ENCODE peak calls at places on chromosomes 3 and 15, in nine cellular contexts. P is GM20000, G is endothelial cell, L is left ventricle myocardium inferior, Q is esophagus squamous epithelium, O is heart right ventricle, S is cardiac fibroblast, W is AG04450, J is HFFc6. B is an unnamed sample.

GRCh38 chr15:84878504-84878903 is 6.0 kb upstream of the SLC28A1 start:
- DNase-seq in J (peak; percentile 30), L (peak; percentile 60), Q (no peak), S (peak; percentile 61), O (peak; percentile 59), G (peak; percentile 59), W (peak; percentile 6), P (peak; percentile 78), B (peak; percentile 75)

GRCh38 chr15:68464451-68465090 is 32.6 kb upstream of the ITGA11 start:
- DNase-seq in Q (no peak), J (peak; percentile 16), L (no peak), G (no peak), P (no peak), O (no peak), W (no peak), S (peak; percentile 78), B (no peak)

GRCh38 chr3:154718058-154718457 is 288.1 kb upstream of the GPR149 start:
- DNase-seq in L (no peak), G (no peak), P (no peak), O (no peak), W (no peak), J (no peak), S (no peak), Q (no peak), B (no peak)

GRCh38 chr15:58077427-58077826 is 11.9 kb upstream of the ALDH1A2 start:
- DNase-seq in P (no peak), O (no peak), L (no peak), Q (no peak), S (peak; percentile 35), W (no peak), J (no peak), G (no peak), B (peak; percentile 9)

GRCh38 chr3:29773481-29773880 is 492.6 kb downstream of the RBMS3 start:
- DNase-seq in J (no peak), G (no peak), Q (no peak), S (no peak), W (no peak), O (no peak), P (no peak), L (no peak), B (no peak)

GRCh38 chr3:72018339-72018984 is 233.5 kb upstream of the PROK2 start:
- DNase-seq in O (no peak), P (no peak), W (no peak), Q (no peak), L (no peak), S (peak; percentile 37), J (no peak), G (no peak), B (no peak)

GRCh38 chr15:83983634-83984458 is 251.7 kb upstream of the GOLGA6L4 start:
- DNase-seq in W (no peak), P (peak; percentile 45), L (no peak), Q (no peak), O (no peak), G (no peak), J (no peak), S (no peak), B (peak; percentile 46)

GRCh38 chr15:95990833-95991232 is 339.7 kb upstream of the NR2F2 start:
- DNase-seq in J (no peak), L (no peak), S (no peak), P (no peak), G (no peak), W (no peak), O (no peak), Q (no peak), B (no peak)

GRCh38 chr3:112687214-112687613 is 46.3 kb upstream of the CCDC80 start:
- DNase-seq in G (no peak), W (no peak), O (no peak), Q (no peak), L (no peak), P (no peak), J (no peak), S (no peak), B (no peak)

GRCh38 chr15:38042707-38043445 is 108.4 kb downstream of the TMCO5A start:
- DNase-seq in S (no peak), O (peak; percentile 12), Q (no peak), P (no peak), J (no peak), L (no peak), W (no peak), G (peak; percentile 5), B (no peak)

GRCh38 chr15:101099183-101099582 is 152.7 kb downstream of the CHSY1 start:
- DNase-seq in J (no peak), Q (no peak), G (no peak), P (no peak), O (no peak), S (no peak), W (no peak), L (no peak), B (no peak)

GRCh38 chr15:71752604-71753289 is 57.6 kb upstream of the NR2E3 start:
- DNase-seq in P (peak; percentile 54), S (peak; percentile 99), W (peak; percentile 46), L (no peak), J (peak; percentile 98), G (peak; percentile 44), Q (no peak), O (no peak), B (peak; percentile 44)

GRCh38 chr3:191005790-191006189 is 143.3 kb upstream of the GMNC start:
- DNase-seq in J (no peak), P (peak; percentile 18), Q (no peak), W (no peak), S (no peak), L (no peak), G (no peak), O (no peak), B (peak; percentile 6)

GRCh38 chr15:49847436-49847835 is 226.6 kb downstream of the DTWD1 start:
- DNase-seq in J (peak; percentile 28), G (no peak), W (no peak), Q (no peak), P (no peak), O (no peak), S (peak; percentile 77), L (no peak), B (no peak)

GRCh38 chr15:57213783-57214366 is 162.4 kb upstream of the CGNL1 start:
- DNase-seq in J (peak; percentile 56), Q (no peak), O (peak; percentile 9), P (peak; percentile 4), W (no peak), G (no peak), S (peak; percentile 74), L (no peak), B (peak; percentile 14)

GRCh38 chr3:39189648-39190269 is 2.6 kb downstream of the XIRP1 start:
- DNase-seq in P (peak; percentile 77), J (peak; percentile 36), W (no peak), S (peak; percentile 76), Q (no peak), O (peak; percentile 78), L (no peak), G (peak; percentile 72), B (peak; percentile 82)

GRCh38 chr3:113054552-113054951 is 63.8 kb downstream of the GTPBP8 start:
- DNase-seq in O (no peak), J (peak; percentile 37), Q (no peak), P (no peak), G (no peak), W (peak; percentile 44), L (no peak), S (peak; percentile 92), B (no peak)

GRCh38 chr3:2268779-2269178 is 170.1 kb downstream of the CNTN4 start:
- DNase-seq in O (no peak), L (no peak), P (no peak), G (no peak), J (no peak), S (no peak), W (no peak), Q (no peak), B (no peak)
- TF ChIP-seq CTCF in O (peak; percentile 24), L (peak; percentile 48), P (no peak), G (no peak), J (no peak), S (no peak), W (no peak), Q (no peak), B (no peak)

DNA sequence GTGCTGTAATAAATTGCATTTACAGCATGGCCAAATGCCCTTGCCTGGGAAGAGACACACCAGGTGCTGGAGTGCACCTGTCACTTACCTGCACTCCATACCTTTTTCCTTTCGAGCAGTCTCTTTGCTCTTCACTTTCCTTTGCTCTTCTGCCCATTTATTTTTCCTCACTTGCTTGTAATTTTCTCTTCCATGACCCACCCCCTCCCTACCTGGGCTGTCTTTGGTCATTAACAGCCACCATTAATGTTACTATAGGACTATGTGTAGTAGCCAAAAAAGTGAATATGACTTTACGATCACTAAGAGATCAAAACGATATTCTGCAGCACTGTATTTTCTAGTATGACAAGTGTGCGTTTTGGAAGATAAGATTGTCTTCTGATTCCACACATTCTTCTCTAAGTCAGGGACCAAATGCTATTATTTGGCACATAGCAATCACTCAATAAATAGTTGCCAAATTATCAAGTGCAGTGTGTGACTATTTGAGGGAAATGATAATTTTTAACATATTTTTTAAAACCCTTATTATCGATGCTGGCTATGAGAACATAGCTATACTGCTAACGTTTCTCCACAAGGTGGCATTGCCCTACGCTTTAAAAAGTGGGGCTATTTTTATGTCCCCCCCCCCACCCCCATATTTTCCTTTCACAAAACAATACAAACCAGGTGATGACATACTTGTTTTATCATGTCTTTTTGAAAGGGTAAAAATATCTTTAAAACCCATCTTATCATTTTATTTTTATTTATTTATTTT is 114.4 kb downstream of the GHSR start:
- DNase-seq in O (no peak), L (no peak), G (no peak), J (no peak), W (no peak), P (no peak), Q (no peak), S (no peak), B (no peak)
- TF ChIP-seq CTCF in O (peak; percentile 13), L (peak; percentile 30), G (peak; percentile 23), J (peak; percentile 61), W (peak; percentile 28), P (no peak), Q (no peak), S (no peak), B (no peak)

GRCh38 chr15:47614341-47614740 is 103.0 kb upstream of the SEMA6D start:
- DNase-seq in G (no peak), L (no peak), Q (no peak), W (no peak), P (no peak), O (no peak), J (no peak), S (no peak), B (no peak)

GRCh38 chr15:47607750-47608149 is 109.6 kb upstream of the SEMA6D start:
- DNase-seq in Q (no peak), J (no peak), W (no peak), G (no peak), S (no peak), L (no peak), P (no peak), O (peak; percentile 15), B (no peak)

DNA sequence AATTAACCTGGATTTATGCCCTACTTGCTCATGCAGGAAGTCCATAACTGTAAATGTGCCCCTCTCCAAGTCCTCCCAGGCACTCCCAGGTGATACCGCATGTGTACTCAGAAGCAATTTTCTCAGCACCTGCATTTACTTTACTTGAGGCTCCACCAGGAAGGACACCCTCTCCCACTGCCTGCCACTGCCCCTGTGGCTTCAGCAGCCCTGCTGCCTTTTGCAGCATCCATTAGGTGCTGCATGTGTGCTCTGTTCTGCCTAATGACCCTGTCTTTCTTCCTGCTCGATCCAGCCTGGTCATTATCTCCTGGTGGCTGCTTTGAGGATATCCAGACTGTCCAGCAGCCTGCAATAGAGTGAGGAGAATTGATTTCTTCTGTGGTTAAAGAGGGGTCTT is 107.6 kb upstream of the SEMA6D start:
- DNase-seq in L (no peak), O (no peak), Q (no peak), S (no peak), W (no peak), J (no peak), P (no peak), G (no peak), B (no peak)
- TF ChIP-seq CTCF in L (no peak), O (no peak), Q (no peak), S (no peak), W (no peak), J (no peak), P (no peak), G (no peak), B (no peak)

GRCh38 chr15:32855942-32856341 is 138.1 kb downstream of the GREM1 start:
- DNase-seq in L (no peak), S (peak; percentile 100), O (peak; percentile 7), P (no peak), J (peak; percentile 96), G (no peak), Q (no peak), W (peak; percentile 97), B (no peak)
- TF ChIP-seq CTCF in L (no peak), S (peak; percentile 27), O (no peak), P (no peak), J (no peak), G (no peak), Q (no peak), W (peak; percentile 37), B (no peak)